ENCODE peak calls at places on chromosomes 12 and 14, in seven cellular contexts. C is colonic mucosa; Y is endothelial cell; Q is BE2C; M is lower lobe of right lung; T is CD4-positive, alpha-beta T cell; E is brain microvascular endothelial cell. H is an unnamed sample.

GRCh38 chr14:104389326-104390220 is 190.0 kb upstream of the C14orf180 start:
- DNase-seq in Q (no peak), T (peak), C (no peak), E (no peak), M (no peak), Y (no peak), H (peak)

GRCh38 chr14:33567736-33568124 is 383.1 kb downstream of the EGLN3 start:
- DNase-seq in M (no peak), Q (no peak), E (peak), T (no peak), Y (no peak), C (no peak), H (no peak)

GRCh38 chr14:40599726-40600125 is 1007.0 kb upstream of the LRFN5 start:
- DNase-seq in M (no peak), T (no peak), C (no peak), Q (no peak), E (no peak), Y (no peak), H (no peak)

GRCh38 chr14:24192933-24193332 is 2.3 kb downstream of the TM9SF1 start:
- DNase-seq in T (no peak), E (no peak), M (no peak), Q (no peak), Y (no peak), C (no peak), H (no peak)

GRCh38 chr14:60252630-60253029 is 3.6 kb downstream of the PPM1A start:
- DNase-seq in C (no peak), E (no peak), T (no peak), Q (no peak), M (no peak), Y (no peak), H (no peak)

GRCh38 chr12:93748672-93749403 is 71.7 kb downstream of the CRADD start:
- DNase-seq in M (no peak), Y (no peak), E (no peak), C (no peak), T (no peak), Q (no peak), H (no peak)

GRCh38 chr12:108099085-108099484 is 30.0 kb upstream of the WSCD2 start:
- DNase-seq in M (no peak), Y (no peak), T (no peak), E (no peak), C (no peak), Q (no peak), H (no peak)

GRCh38 chr12:70660620-70661219 is 23.5 kb upstream of the PTPRB start:
- DNase-seq in Y (no peak), C (no peak), E (peak), Q (no peak), M (no peak), T (no peak), H (no peak)

GRCh38 chr12:82627799-82628198 is 58.9 kb upstream of the TMTC2 start:
- DNase-seq in Y (no peak), Q (no peak), T (no peak), E (peak), M (no peak), C (no peak), H (no peak)

GRCh38 chr12:5094986-5095385 is 51.3 kb downstream of the KCNA5 start:
- DNase-seq in M (no peak), Y (no peak), Q (no peak), E (no peak), C (no peak), T (no peak), H (no peak)

GRCh38 chr12:132571598-132571997 is 38.8 kb downstream of the LRCOL1 start:
- DNase-seq in M (no peak), T (no peak), Y (no peak), E (no peak), Q (no peak), C (no peak), H (no peak)

GRCh38 chr12:54701940-54702592 is 53.9 kb upstream of the DCD start:
- DNase-seq in M (no peak), C (no peak), T (no peak), E (peak), Y (no peak), Q (peak), H (no peak)

GRCh38 chr12:2481951-2482350 is 312.8 kb upstream of the FKBP4 start:
- DNase-seq in Y (no peak), E (no peak), Q (no peak), T (no peak), C (no peak), M (no peak), H (no peak)
- TF ChIP-seq CTCF in Y (no peak), E (no peak), Q (no peak), T (no peak), C (no peak), M (no peak), H (no peak)

DNA sequence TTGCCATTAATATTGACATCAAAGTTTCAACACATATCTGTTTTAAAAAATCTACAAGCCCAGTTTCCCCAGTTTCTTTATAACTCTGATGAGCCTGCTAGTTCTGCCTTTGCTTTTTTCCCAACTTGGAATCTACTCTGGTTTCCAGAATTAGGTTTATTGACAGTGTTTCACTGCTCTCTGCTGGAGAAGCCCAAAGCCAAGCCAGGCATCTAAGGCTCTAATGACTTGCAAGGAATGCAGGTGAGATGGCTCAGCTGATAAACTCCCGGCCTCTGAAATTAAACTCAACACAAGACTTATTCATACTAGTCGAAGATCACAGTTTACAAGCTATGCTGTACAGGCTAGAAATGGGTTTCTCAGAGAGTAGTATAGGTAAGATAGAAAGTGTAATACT is 54.3 kb downstream of the HMGA2 start:
- DNase-seq in T (no peak), M (no peak), E (no peak), C (no peak), Q (no peak), Y (no peak), H (no peak)
- TF ChIP-seq CTCF in T (no peak), M (no peak), E (peak), C (no peak), Q (no peak), Y (no peak), H (no peak)

GRCh38 chr12:39672976-39673375 is 53.4 kb upstream of the ABCD2 start:
- DNase-seq in Y (no peak), T (no peak), C (no peak), E (no peak), M (no peak), Q (no peak), H (no peak)

GRCh38 chr12:39671898-39672875 is 52.6 kb upstream of the ABCD2 start:
- DNase-seq in Y (no peak), T (no peak), M (no peak), Q (no peak), C (no peak), E (no peak), H (no peak)

DNA sequence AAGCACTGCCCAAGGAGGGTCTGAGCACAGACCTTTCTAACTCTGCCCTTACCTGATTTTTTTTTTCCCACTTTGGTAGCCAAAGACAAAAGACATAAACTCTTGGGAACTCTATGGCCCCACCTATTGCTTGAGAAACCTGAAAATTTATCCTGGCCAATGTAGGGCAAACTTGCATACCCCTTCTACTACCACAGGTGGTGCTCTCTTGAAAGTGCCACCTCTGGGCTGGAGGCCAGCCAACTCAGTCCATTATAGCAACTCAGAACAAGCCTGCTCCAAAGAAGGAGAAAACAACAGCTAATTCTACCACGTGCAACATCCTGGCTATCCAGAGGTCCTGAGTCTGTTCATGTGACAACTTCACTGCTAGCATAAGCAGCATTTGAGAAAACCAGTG is 55.7 kb upstream of the ABCD2 start:
- DNase-seq in M (no peak), Q (no peak), C (no peak), T (no peak), E (no peak), Y (no peak), H (no peak)
- TF ChIP-seq CTCF in M (no peak), Q (peak), C (no peak), T (no peak), E (no peak), Y (no peak), H (no peak)

GRCh38 chr12:105428793-105429192 is 98.3 kb downstream of the C12orf75 start:
- DNase-seq in M (no peak), E (no peak), C (no peak), Q (no peak), T (no peak), Y (no peak), H (no peak)

GRCh38 chr12:105425263-105426174 is 95.0 kb downstream of the C12orf75 start:
- DNase-seq in Y (no peak), Q (no peak), E (no peak), C (no peak), T (no peak), M (no peak), H (no peak)

GRCh38 chr12:105431537-105431936 is 101.0 kb downstream of the C12orf75 start:
- DNase-seq in Q (no peak), M (no peak), C (no peak), Y (no peak), T (no peak), E (no peak), H (no peak)

GRCh38 chr12:105426766-105427165 is 96.3 kb downstream of the C12orf75 start:
- DNase-seq in Q (no peak), C (no peak), Y (no peak), T (no peak), E (no peak), M (no peak), H (no peak)

GRCh38 chr12:105427883-105428282 is 97.4 kb downstream of the C12orf75 start:
- DNase-seq in Q (no peak), E (peak), M (no peak), T (no peak), Y (no peak), C (no peak), H (no peak)
- TF ChIP-seq CTCF in Q (no peak), E (peak), M (no peak), T (no peak), Y (no peak), C (no peak), H (no peak)

DNA sequence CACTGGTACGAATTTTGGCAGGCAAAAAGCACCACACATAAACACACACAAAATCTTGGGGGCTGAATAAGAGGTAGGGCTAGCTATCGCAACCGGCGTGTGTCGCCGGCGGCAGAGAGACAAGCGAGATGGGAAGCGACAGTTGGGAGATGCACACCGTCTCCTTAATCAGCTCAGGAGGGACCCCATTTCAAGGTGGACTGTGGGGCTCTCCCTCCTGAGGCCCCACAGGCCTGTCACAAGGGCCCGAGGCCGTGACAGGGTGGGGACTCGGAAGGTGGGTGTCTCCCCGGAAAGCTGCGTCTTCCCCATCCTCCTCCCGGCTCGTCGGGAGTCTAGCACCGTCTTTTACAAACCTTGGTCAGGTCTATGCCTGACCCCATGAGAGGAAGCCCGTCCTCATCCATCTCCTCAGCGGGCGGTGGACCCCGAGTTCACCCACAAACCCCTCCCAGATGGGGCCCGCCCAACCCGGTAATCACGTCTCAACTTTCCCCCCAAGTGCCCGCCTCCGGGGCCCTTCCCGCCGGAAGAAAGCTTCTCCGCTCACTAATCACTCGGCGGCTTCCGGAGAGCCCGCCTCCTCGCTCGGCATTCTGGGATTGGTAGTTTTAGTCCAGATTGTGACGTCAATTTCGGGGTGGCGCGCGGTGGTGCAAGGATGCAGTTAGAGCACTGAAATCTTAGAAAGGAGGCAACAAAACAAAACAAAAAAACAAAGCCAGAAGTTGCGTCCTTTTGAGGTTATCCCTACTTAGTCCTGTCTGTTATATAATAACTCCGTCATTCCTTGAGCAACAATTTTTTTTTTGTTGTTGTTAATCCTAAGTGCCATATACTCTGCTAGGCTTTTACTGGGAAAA is at the start of gene WASHC3:
- DNase-seq in Q (peak), M (peak), Y (peak), E (peak), C (peak), T (peak), H (peak)
- TF ChIP-seq CTCF in Q (no peak), M (no peak), Y (no peak), E (no peak), C (no peak), T (no peak), H (no peak)

H was measured in CD8-positive, alpha-beta T cell.